ENCODE peak calls at places on chromosomes 5 and 9, in seven cellular contexts. X is endothelial cell, W is Caki2, R is fibroblast of the conjunctiva, G is cardiac fibroblast, C is HuH-7, D is neural progenitor cell. I is an unnamed sample.

GRCh38 chr5:83069406-83069805 is 7.8 kb downstream of the TMEM167A start:
- DNase-seq in C (no peak), D (no peak), G (no peak), X (no peak), W (no peak), R (no peak), I (no peak)

GRCh38 chr5:158858011-158858410 is 241.7 kb downstream of the EBF1 start:
- DNase-seq in R (no peak), C (no peak), G (no peak), W (no peak), D (no peak), X (no peak), I (no peak)

GRCh38 chr5:33563983-33564908 is 123.5 kb downstream of the TARS1 start:
- DNase-seq in D (peak), G (peak), W (no peak), X (no peak), R (no peak), C (no peak), I (peak)

GRCh38 chr5:129541648-129542251 is 81.7 kb downstream of the ADAMTS19 start:
- DNase-seq in G (peak), D (no peak), R (peak), W (peak), C (peak), X (no peak), I (no peak)

GRCh38 chr5:74538206-74538661 is 102.3 kb downstream of the ENC1 start:
- DNase-seq in W (no peak), G (peak), R (peak), C (peak), X (peak), D (no peak), I (no peak)

GRCh38 chr5:149371296-149371962 is 7.7 kb downstream of the IL17B start:
- DNase-seq in D (peak), R (no peak), C (peak), X (peak), G (peak), W (peak), I (peak)

GRCh38 chr9:132586830-132587483 is 4.6 kb downstream of the BARHL1 start:
- DNase-seq in R (no peak), C (no peak), D (peak), W (no peak), G (no peak), X (no peak), I (no peak)

GRCh38 chr9:97366476-97366875 is 45.4 kb upstream of the TDRD7 start:
- DNase-seq in X (no peak), C (peak), D (no peak), W (no peak), G (no peak), R (no peak), I (no peak)

GRCh38 chr5:15646351-15646750 is 146.4 kb downstream of the FBXL7 start:
- DNase-seq in G (no peak), R (peak), W (no peak), C (no peak), X (no peak), D (no peak), I (no peak)

GRCh38 chr9:33877727-33878489 is 60.9 kb downstream of the UBE2R2 start:
- DNase-seq in X (no peak), C (no peak), D (no peak), R (no peak), G (no peak), W (no peak), I (no peak)

GRCh38 chr9:96457266-96457665 is 7.3 kb downstream of the HABP4 start:
- DNase-seq in D (no peak), W (no peak), X (no peak), R (no peak), C (no peak), G (peak), I (no peak)

GRCh38 chr9:84751921-84752320 is 82.4 kb downstream of the NTRK2 start:
- DNase-seq in X (no peak), R (no peak), W (peak), D (no peak), C (no peak), G (no peak), I (no peak)

I was measured in iPS-NIHi11.